ENCODE peak calls at places on chromosomes 5 and 9, in six cellular contexts. C, H, K, Z, T and L are unnamed samples.

GRCh38 chr5:160493806-160494317 is 72.2 kb downstream of the PTTG1 start:
- DNase-seq in C (no peak), H (no peak), K (no peak), Z (no peak), T (no peak), L (no peak)

GRCh38 chr5:110865400-110866094 is 126.7 kb downstream of the SLC25A46 start:
- DNase-seq in C (peak), H (peak), K (no peak), Z (no peak), T (peak), L (peak)

GRCh38 chr5:117679046-117679445 is 1104.4 kb upstream of the SEMA6A start:
- DNase-seq in C (no peak), H (no peak), K (no peak), Z (no peak), T (no peak), L (no peak)

GRCh38 chr5:98784411-98784810 is 10.9 kb downstream of the RGMB start:
- DNase-seq in C (no peak), H (no peak), K (no peak), Z (no peak), T (no peak), L (no peak)

GRCh38 chr9:136570916-136571315 is 25.1 kb upstream of the NOTCH1 start:
- DNase-seq in C (no peak), H (no peak), K (no peak), Z (no peak), T (no peak), L (no peak)

GRCh38 chr9:106228861-106229260 is 534.5 kb downstream of the TMEM38B start:
- DNase-seq in C (no peak), H (no peak), K (no peak), Z (peak), T (no peak), L (no peak)

GRCh38 chr5:172768573-172769323 is 2.2 kb downstream of the DUSP1 start:
- DNase-seq in C (no peak), H (peak), K (no peak), Z (peak), T (no peak), L (no peak)

GRCh38 chr5:103645816-103646215 is 83.2 kb upstream of the NUDT12 start:
- DNase-seq in C (no peak), H (no peak), K (no peak), Z (no peak), T (no peak), L (no peak)

GRCh38 chr5:87136733-87137132 is 130.9 kb upstream of the RASA1 start:
- DNase-seq in C (no peak), H (no peak), K (no peak), Z (no peak), T (no peak), L (no peak)

GRCh38 chr5:91956738-91957137 is 573.6 kb upstream of the ARRDC3 start:
- DNase-seq in C (no peak), H (no peak), K (no peak), Z (no peak), T (no peak), L (no peak)

GRCh38 chr5:176319827-176320554 is 41.6 kb downstream of the KIAA1191 start:
- DNase-seq in C (peak), H (peak), K (no peak), Z (no peak), T (peak), L (peak)

DNA sequence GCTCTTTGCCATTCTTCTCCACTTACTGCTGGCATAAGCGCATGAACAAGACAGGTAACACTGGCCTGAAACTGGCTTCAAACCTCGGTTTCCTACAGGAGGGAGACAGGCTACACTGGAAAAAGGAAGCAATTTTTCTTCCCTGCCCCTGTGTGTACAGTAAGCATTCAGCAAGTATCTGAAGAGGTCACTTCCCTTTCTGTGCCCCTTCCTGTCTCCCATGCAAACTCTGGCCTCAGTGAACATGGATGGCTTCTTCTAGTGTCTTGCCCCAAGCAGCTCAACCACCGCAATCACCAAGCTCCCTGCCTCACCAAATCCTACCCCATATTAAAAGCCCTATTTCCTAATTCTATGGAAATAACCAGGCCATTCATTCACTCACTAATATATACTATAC is 42.4 kb downstream of the SERINC5 start:
- DNase-seq in C (no peak), H (no peak), K (no peak), Z (no peak), T (no peak), L (peak)
- TF ChIP-seq POLR2A in C (no peak), H (no peak), K (no peak), Z (no peak), T (no peak), L (no peak)

DNA sequence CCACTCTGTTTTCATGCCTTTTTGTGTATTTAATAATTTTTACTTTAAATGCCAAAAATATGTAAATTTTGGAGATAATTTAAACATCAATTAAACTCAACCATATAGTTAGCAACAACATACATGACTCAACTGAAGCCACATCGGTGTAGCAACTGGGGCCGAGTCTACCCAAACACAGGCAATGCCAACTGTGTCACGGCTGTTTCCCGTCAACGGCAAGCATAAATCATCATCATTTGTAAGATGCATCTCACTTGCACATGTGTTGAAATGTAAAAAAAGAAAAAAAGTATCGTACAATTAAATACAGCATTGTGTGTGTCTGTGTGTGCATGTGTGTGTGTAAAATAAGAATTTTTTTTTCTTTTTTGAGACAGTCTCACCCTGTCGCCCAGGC is 160.1 kb upstream of the TAS2R1 start:
- DNase-seq in C (no peak), H (no peak), K (no peak), Z (no peak), T (no peak), L (no peak)
- TF ChIP-seq POLR2A in C (no peak), H (no peak), K (no peak), Z (no peak), T (no peak), L (no peak)

GRCh38 chr5:95823738-95824609 is 1.4 kb upstream of the GLRX start:
- DNase-seq in C (peak), H (peak), K (no peak), Z (peak), T (peak), L (peak)
- TF ChIP-seq POLR2A in C (no peak), H (peak), K (no peak), Z (no peak), T (peak), L (no peak)

GRCh38 chr9:69173891-69174644 is at the start of gene TJP2:
- DNase-seq in C (no peak), H (peak), K (no peak), Z (peak), T (peak), L (peak)
- TF ChIP-seq POLR2A in C (no peak), H (peak), K (no peak), Z (no peak), T (peak), L (no peak)

DNA sequence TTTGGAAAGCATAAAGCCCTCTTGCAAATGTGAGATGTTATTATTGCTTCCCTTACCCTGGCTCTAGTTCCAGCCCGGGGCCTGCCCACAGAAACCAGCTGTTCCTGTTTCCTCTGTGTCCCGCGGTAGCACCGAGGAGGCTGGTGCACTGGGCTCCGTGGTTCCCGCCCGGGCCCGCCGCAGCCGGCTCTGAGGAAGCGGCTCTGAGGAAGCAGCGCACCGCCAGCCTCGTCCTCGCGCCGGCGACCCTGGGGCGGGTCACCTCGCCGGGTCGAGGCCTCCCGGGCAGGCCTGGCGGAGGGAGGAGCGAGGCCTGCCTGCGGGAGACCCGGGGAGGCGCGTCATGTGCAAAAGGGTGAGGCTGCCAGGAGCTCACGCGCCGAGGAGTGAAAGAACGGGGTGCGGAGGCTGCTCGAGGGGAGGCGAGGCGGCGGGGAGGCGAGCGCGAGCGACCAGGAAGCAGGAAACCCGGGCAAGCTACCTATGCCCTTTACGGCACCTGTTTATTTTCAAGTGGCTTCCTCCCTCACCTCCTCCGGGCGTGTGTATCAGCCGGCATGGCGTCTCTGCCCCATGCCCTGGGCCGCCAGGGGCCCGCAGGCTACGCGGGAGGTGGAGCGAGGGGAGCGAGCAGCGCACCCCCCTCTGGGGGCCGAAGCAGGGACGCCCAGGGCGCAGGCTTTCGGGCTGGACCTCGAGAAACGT is 61.3 kb upstream of the MEGF10 start:
- DNase-seq in C (peak), H (peak), K (no peak), Z (peak), T (no peak), L (peak)
- TF ChIP-seq POLR2A in C (peak), H (no peak), K (peak), Z (no peak), T (no peak), L (peak)

DNA sequence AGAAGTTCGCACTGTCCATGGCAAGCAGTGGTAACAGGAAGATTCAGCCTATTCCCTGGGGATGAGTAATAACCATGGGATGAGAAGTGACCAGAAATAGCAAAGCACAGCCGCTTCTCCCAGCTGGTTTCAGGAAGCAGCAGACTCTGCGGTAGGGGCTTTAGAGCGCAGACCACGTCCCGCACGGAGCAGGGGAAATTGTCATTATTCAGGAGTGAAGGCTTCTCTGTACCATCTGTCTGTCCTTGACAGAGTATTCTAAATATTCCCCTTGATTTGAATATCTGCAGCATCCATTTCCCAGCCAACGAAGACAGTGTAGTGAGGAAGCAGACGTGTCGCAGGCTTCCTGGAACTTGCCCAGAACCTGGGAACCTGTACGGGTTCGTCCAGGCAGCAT is 159.6 kb downstream of the NXNL2 start:
- DNase-seq in C (no peak), H (peak), K (no peak), Z (peak), T (no peak), L (no peak)
- TF ChIP-seq POLR2A in C (no peak), H (no peak), K (no peak), Z (no peak), T (no peak), L (no peak)

GRCh38 chr9:93094294-93095204 is 1.5 kb upstream of the CARD19 start:
- DNase-seq in C (no peak), H (no peak), K (no peak), Z (peak), T (no peak), L (peak)

GRCh38 chr9:93095205-93096130 is 549 bp upstream of the CARD19 start:
- DNase-seq in C (peak), H (peak), K (peak), Z (peak), T (peak), L (peak)

GRCh38 chr9:93096811-93097382 is 880 bp downstream of the CARD19 start:
- DNase-seq in C (no peak), H (no peak), K (no peak), Z (no peak), T (no peak), L (peak)

GRCh38 chr9:93097496-93098205 is 1.6 kb downstream of the CARD19 start:
- DNase-seq in C (no peak), H (peak), K (no peak), Z (peak), T (no peak), L (peak)

DNA sequence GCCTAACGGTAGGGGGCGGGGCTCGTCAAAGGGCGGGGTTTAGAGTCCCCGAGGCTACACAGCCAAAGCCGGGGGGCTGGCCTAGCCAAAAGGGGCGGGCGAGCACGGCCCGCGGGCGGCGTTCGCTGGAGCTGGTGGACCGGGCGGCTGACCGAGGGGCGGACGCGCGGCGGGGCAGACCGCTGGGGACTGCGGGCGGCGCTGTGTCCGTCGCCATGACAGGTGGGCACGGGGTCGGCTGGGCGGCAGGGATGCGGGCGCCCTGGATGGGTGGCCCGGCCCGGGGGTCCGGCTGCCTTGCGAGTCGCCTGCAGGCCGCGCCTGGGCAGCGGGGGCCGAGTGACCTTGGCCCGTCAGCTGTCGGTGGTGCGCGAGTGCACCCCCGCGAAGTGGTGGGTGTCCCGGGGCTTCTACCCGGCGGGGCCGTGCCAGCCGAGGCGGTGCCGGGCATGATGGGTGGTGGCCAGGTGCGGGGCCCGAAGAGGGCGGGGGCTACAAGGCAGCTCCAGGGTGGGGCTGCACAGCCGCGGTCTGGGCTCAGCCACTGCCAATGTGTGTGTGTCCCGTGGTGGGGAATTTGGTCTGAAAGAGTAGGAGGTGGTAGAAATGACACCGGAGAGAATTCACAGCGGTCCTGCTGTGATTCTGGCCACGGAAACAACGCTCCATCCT is at the start of gene CARD19:
- DNase-seq in C (peak), H (peak), K (no peak), Z (peak), T (no peak), L (peak)
- TF ChIP-seq POLR2A in C (peak), H (peak), K (peak), Z (peak), T (no peak), L (peak)

DNA sequence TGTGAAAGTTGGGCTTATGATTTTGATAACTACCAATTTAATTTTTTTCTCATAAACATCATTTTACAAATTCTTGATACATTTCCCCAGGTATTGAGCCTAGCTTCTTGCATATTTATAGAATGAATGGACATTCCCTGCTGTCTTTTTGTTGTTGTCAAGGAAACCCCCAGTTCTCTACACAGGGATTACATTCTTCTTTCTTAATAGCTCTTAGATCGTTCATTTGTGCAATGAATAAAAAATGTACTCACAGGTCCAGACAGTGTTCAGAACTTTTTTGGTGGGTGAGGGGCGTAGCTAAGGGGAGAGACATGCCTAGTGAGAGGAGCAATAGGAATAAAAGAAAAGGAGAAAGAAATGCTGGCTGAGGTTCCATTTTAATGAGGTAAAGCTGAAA is 58.6 kb downstream of the VCAN start:
- DNase-seq in C (no peak), H (peak), K (no peak), Z (no peak), T (no peak), L (no peak)
- TF ChIP-seq POLR2A in C (no peak), H (no peak), K (no peak), Z (no peak), T (no peak), L (no peak)

DNA sequence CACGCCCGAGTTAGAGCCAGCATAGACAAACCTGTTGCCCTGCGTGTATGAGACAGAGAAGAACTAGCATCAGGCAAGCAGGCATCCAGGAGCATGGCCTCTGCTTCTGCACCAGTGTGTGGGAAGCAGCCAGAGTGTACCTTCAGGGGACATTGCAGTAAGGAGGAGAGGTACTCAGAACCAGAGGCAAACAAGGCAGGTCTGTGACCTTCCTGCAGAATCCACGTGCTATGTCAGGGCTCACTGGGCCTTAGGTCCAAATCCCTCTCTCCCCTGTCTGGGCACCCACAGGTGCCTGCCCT is 63.0 kb downstream of the SECISBP2 start:
- DNase-seq in C (no peak), H (no peak), K (no peak), Z (no peak), T (no peak), L (no peak)
- TF ChIP-seq POLR2A in C (no peak), H (no peak), K (no peak), Z (no peak), T (no peak), L (no peak)

GRCh38 chr5:40680741-40681350 is 1.1 kb downstream of the PTGER4 start:
- DNase-seq in C (no peak), H (no peak), K (peak), Z (peak), T (no peak), L (peak)
- TF ChIP-seq POLR2A in C (no peak), H (no peak), K (peak), Z (no peak), T (no peak), L (no peak)